ENCODE peak calls at places on chromosomes 11 and 22, in five cellular contexts. T is DND-41, F is right atrium auricular region, P is OCI-LY7, V is lower lobe of right lung. C is an unnamed sample. For H3K4me1, the result is how much of the 10 kb centered on the place peaks cover.

GRCh38 chr22:43110444-43110926 is at the start of gene BIK:
- DNase-seq in V (peak), P (peak), F (no peak), T (peak), C (peak)

GRCh38 chr22:44707752-44708151 is 5.7 kb downstream of the PRR5 start:
- DNase-seq in V (no peak), P (no peak), T (no peak), F (no peak), C (peak)

GRCh38 chr11:128520886-128521696 is 66.3 kb downstream of the ETS1 start:
- DNase-seq in V (no peak), F (no peak), T (no peak), P (peak), C (no peak)

GRCh38 chr22:48245119-48245485 is 1482.7 kb downstream of the TBC1D22A start:
- DNase-seq in V (no peak), T (peak), F (no peak), P (no peak), C (no peak)

GRCh38 chr11:29272019-29272654 is 744.7 kb downstream of the KCNA4 start:
- DNase-seq in V (no peak), F (no peak), P (no peak), T (no peak), C (no peak)

GRCh38 chr11:8577791-8578581 is 16.0 kb downstream of the STK33 start:
- DNase-seq in T (no peak), P (no peak), F (no peak), V (no peak), C (no peak)

GRCh38 chr11:63829823-63830489 is 9.0 kb upstream of the MARK2 start:
- DNase-seq in V (no peak), F (no peak), P (peak), T (peak), C (no peak)

GRCh38 chr22:49021097-49021925 is 806.4 kb downstream of the BRD1 start:
- DNase-seq in P (no peak), V (peak), T (no peak), F (no peak), C (no peak)

GRCh38 chr11:111734383-111735261 is 31.6 kb downstream of the PPP2R1B start:
- DNase-seq in T (no peak), P (no peak), V (no peak), F (no peak), C (no peak)
- H3K4me1 ChIP-seq in T (under half), P (under half), V (half or more), F (under half), C (under half)

DNA sequence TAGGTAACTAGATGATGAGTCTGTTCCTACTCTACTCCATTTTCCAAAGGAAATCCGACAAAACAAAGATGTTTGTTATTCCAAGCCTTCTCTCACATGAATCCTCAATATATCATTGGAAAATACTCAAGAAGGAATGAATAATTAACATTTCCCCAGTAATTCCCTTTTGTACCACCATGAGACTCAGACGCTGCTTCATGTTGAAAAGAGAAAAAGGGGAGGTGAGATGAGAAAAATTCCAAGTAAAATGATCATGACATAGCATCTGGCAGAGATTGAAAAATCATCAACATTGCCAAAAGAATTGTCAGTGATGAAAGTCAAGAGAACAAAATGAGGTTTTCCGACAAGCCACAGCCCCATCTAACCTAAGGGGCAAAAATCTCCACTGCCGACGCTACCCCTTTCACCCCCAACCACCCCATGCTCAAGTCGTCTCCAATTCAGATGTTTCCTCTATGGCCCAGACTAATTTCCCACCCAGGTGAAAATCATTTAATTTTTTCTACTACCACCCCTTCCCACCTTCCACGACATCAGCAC is 1.3 kb downstream of the RAB6A start:
- DNase-seq in P (peak), F (no peak), T (no peak), V (no peak), C (no peak)
- TF ChIP-seq CTCF in P (peak), F (no peak), T (no peak), V (peak), C (no peak)

GRCh38 chr11:112316971-112317370 is 56.3 kb upstream of the PLET1 start:
- DNase-seq in F (no peak), P (no peak), V (no peak), T (no peak), C (no peak)
- H3K4me1 ChIP-seq in F (under half), P (under half), V (under half), T (under half), C (under half)

GRCh38 chr11:17846852-17847453 is 112.4 kb downstream of the KCNC1 start:
- DNase-seq in V (no peak), F (no peak), P (peak), T (no peak), C (no peak)
- TF ChIP-seq CTCF in V (no peak), F (peak), P (peak), T (peak), C (no peak)

GRCh38 chr11:114090225-114090624 is 30.7 kb downstream of the ZBTB16 start:
- DNase-seq in V (no peak), F (no peak), T (no peak), P (no peak), C (no peak)
- H3K4me1 ChIP-seq in V (half or more), F (under half), T (under half), P (under half), C (under half)

GRCh38 chr11:109016724-109017123 is 351.9 kb downstream of the DDX10 start:
- DNase-seq in T (no peak), P (no peak), F (no peak), V (no peak), C (no peak)

GRCh38 chr11:109015283-109015682 is 350.4 kb downstream of the DDX10 start:
- DNase-seq in P (no peak), F (no peak), V (no peak), T (no peak), C (no peak)

GRCh38 chr11:109018639-109019038 is 353.8 kb downstream of the DDX10 start:
- DNase-seq in T (no peak), P (no peak), V (no peak), F (no peak), C (no peak)

GRCh38 chr11:109017489-109017888 is 352.6 kb downstream of the DDX10 start:
- DNase-seq in T (no peak), V (no peak), P (no peak), F (no peak), C (no peak)

GRCh38 chr11:109012996-109013395 is 348.1 kb downstream of the DDX10 start:
- DNase-seq in T (no peak), F (no peak), V (no peak), P (no peak), C (no peak)
- TF ChIP-seq CTCF in T (no peak), F (no peak), V (no peak), P (no peak), C (no peak)

DNA sequence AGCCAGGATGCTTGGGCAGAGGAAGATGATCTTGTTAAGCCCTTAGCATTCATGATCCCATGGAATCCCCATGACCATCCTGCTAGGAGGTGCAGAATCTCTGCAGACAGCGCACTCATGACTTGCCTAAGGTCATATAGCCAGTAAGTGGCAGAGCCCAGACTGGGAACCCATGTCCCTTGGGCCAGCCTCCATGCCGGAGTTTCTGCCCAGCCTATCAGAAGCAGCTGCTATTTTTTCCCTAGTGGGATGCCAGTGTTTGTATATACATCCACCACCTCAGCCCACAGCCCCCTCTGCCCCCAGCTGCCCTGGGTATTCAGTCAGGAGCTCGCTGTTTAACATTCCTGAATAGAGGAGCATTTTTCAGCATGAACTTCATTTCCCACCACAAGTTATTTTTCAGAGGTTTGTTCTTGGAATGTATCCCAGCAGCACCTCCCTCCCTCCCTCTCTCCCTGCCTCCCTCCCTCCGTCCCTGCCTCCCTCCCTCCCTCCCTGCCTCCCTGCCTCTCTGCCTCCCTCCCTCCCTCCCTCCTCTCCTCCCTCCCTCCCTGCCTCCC is 34.4 kb upstream of the SUSD2 start:
- DNase-seq in T (no peak), P (no peak), F (no peak), V (no peak), C (no peak)
- H3K4me1 ChIP-seq in T (under half), P (under half), F (under half), V (half or more), C (half or more)

GRCh38 chr22:37697540-37697835 is 640 bp downstream of the TRIOBP start:
- DNase-seq in P (no peak), F (no peak), T (no peak), V (no peak), C (no peak)

GRCh38 chr22:37690901-37691504 is 4.9 kb downstream of the NOL12 start:
- DNase-seq in P (no peak), V (no peak), T (no peak), F (no peak), C (no peak)

GRCh38 chr22:37692627-37693285 is 4.1 kb upstream of the TRIOBP start:
- DNase-seq in F (no peak), V (no peak), P (no peak), T (no peak), C (no peak)

GRCh38 chr22:37701121-37701786 is 4.4 kb downstream of the TRIOBP start:
- DNase-seq in V (no peak), P (no peak), F (no peak), T (no peak), C (no peak)

GRCh38 chr22:37696657-37697539 is at the start of gene TRIOBP:
- DNase-seq in V (peak), P (peak), T (peak), F (peak), C (peak)
- TF ChIP-seq CTCF in V (peak), P (peak), T (no peak), F (peak), C (peak)

GRCh38 chr11:119378851-119379465 is 2.5 kb downstream of the USP2 start:
- DNase-seq in P (no peak), T (no peak), V (no peak), F (no peak), C (no peak)

GRCh38 chr11:119377961-119378667 is 3.4 kb downstream of the USP2 start:
- DNase-seq in V (no peak), T (no peak), P (peak), F (no peak), C (no peak)

GRCh38 chr11:119375629-119376196 is 5.8 kb downstream of the USP2 start:
- DNase-seq in V (no peak), T (no peak), F (peak), P (no peak), C (no peak)

GRCh38 chr11:119376197-119376847 is 5.2 kb downstream of the USP2 start:
- DNase-seq in F (no peak), P (peak), T (no peak), V (peak), C (no peak)

GRCh38 chr11:119377112-119377901 is 4.2 kb downstream of the USP2 start:
- DNase-seq in F (no peak), P (peak), T (no peak), V (no peak), C (no peak)
- H3K4me1 ChIP-seq in F (under half), P (half or more), T (under half), V (under half), C (under half)

GRCh38 chr11:41437006-41437405 is 22.4 kb downstream of the LRRC4C start:
- DNase-seq in F (no peak), T (no peak), V (no peak), P (no peak), C (no peak)

GRCh38 chr11:41431784-41432183 is 27.7 kb downstream of the LRRC4C start:
- DNase-seq in F (no peak), T (no peak), P (peak), V (no peak), C (no peak)
- TF ChIP-seq CTCF in F (peak), T (peak), P (peak), V (peak), C (no peak)

C was measured in CD8-positive, alpha-beta T cell.